ENCODE peak calls at places on chromosomes 6 and 20, in five cellular contexts. M is K562, B is GM12878, C is H1, K is HepG2. S is an unnamed sample.

GRCh38 chr6:144179817-144180216 is 29.5 kb downstream of the STX11 start:
- DNase-seq in M (no peak), B (no peak), C (no peak), K (no peak), S (no peak)

GRCh38 chr6:24666097-24666615 is 543 bp downstream of the TDP2 start:
- DNase-seq in M (peak; percentile 49), B (no peak), C (no peak), K (no peak), S (no peak)

GRCh38 chr6:71482742-71483141 is 194.1 kb downstream of the OGFRL1 start:
- DNase-seq in M (no peak), B (no peak), C (no peak), K (no peak), S (no peak)

GRCh38 chr6:27280540-27281000 is 31.5 kb downstream of the POM121L2 start:
- DNase-seq in M (peak; percentile 60), B (no peak), C (no peak), K (peak; percentile 10), S (peak; percentile 65)

GRCh38 chr20:25274891-25275812 is 27.3 kb downstream of the PYGB start:
- DNase-seq in M (no peak), B (no peak), C (peak; percentile 43), K (no peak), S (no peak)

GRCh38 chr6:30619561-30619960 is 1.9 kb downstream of the MRPS18B start:
- DNase-seq in M (no peak), B (no peak), C (no peak), K (no peak), S (no peak)

GRCh38 chr6:167548451-167548850 is 223.6 kb downstream of the TTLL2 start:
- DNase-seq in M (no peak), B (no peak), C (no peak), K (no peak), S (no peak)

GRCh38 chr6:27273783-27274182 is 26.3 kb downstream of the PRSS16 start:
- DNase-seq in M (peak; percentile 26), B (no peak), C (no peak), K (no peak), S (no peak)

GRCh38 chr6:125924169-125924568 is 32.4 kb upstream of the HINT3 start:
- DNase-seq in M (peak; percentile 62), B (no peak), C (no peak), K (no peak), S (no peak)

GRCh38 chr6:38287487-38287886 is 352.2 kb downstream of the BTBD9 start:
- DNase-seq in M (no peak), B (no peak), C (no peak), K (no peak), S (no peak)

GRCh38 chr6:18674346-18674745 is 287.2 kb downstream of the RNF144B start:
- DNase-seq in M (no peak), B (no peak), C (no peak), K (no peak), S (no peak)

GRCh38 chr20:49526568-49526967 is 41.4 kb downstream of the PTGIS start:
- DNase-seq in M (no peak), B (no peak), C (no peak), K (no peak), S (no peak)

GRCh38 chr20:24862606-24863005 is 86.5 kb upstream of the CST7 start:
- DNase-seq in M (no peak), B (no peak), C (no peak), K (no peak), S (no peak)

GRCh38 chr20:45918182-45918737 is 6.3 kb upstream of the PLTP start:
- DNase-seq in M (no peak), B (no peak), C (no peak), K (no peak), S (no peak)

GRCh38 chr6:40999498-41000070 is 39.4 kb downstream of the UNC5CL start:
- DNase-seq in M (peak; percentile 81), B (peak; percentile 1), C (peak; percentile 59), K (peak; percentile 80), S (peak; percentile 84)

GRCh38 chr6:135830452-135830851 is 21.0 kb upstream of the PDE7B start:
- DNase-seq in M (no peak), B (no peak), C (no peak), K (no peak), S (no peak)

GRCh38 chr6:3324262-3324942 is 65.7 kb downstream of the PSMG4 start:
- DNase-seq in M (peak; percentile 92), B (peak; percentile 48), C (no peak), K (peak; percentile 17), S (no peak)

GRCh38 chr6:20875369-20875963 is 341.2 kb downstream of the CDKAL1 start:
- DNase-seq in M (no peak), B (no peak), C (no peak), K (peak; percentile 29), S (no peak)

GRCh38 chr6:50958148-50958547 is 139.5 kb downstream of the TFAP2B start:
- DNase-seq in M (no peak), B (no peak), C (no peak), K (no peak), S (no peak)

GRCh38 chr6:139514819-139515218 is 140.4 kb upstream of the CITED2 start:
- DNase-seq in M (no peak), B (no peak), C (no peak), K (no peak), S (no peak)

GRCh38 chr6:30682181-30683117 is 4.0 kb downstream of the PPP1R18 start:
- DNase-seq in M (peak; percentile 92), B (peak; percentile 70), C (no peak), K (peak; percentile 50), S (peak; percentile 50)

GRCh38 chr20:44502968-44503367 is 18.9 kb downstream of the SERINC3 start:
- DNase-seq in M (no peak), B (no peak), C (no peak), K (no peak), S (no peak)

GRCh38 chr6:82408952-82409421 is 45.4 kb downstream of the TPBG start:
- DNase-seq in M (no peak), B (no peak), C (no peak), K (no peak), S (no peak)

GRCh38 chr6:4606681-4607025 is 169.6 kb upstream of the CDYL start:
- DNase-seq in M (no peak), B (no peak), C (no peak), K (no peak), S (no peak)
- TF ChIP-seq CREB1 in M (no peak), B (no peak), C (no peak), K (no peak), S (no peak)

GRCh38 chr6:36028887-36029324 is 1.3 kb downstream of the MAPK14 start:
- DNase-seq in M (peak; percentile 52), B (no peak), C (no peak), K (peak; percentile 52), S (peak; percentile 54)
- H3K4me1 ChIP-seq in M (peaks cover 31% of the 10 kb centered on the region), B (no peaks in the 10 kb centered on the region), C (peaks cover 8% of the 10 kb centered on the region), K (peaks cover 57% of the 10 kb centered on the region), S (peaks cover 31% of the 10 kb centered on the region)

GRCh38 chr6:121333196-121333595 is 1.1 kb downstream of the TBC1D32 start:
- DNase-seq in M (peak; percentile 10), B (no peak), C (no peak), K (no peak), S (no peak)
- H3K4me3 ChIP-seq in M (peak overlapping the region; percentile 60), B (peak overlapping the region; percentile 53), C (no peak overlapping the region), K (no peak overlapping the region), S (no peak overlapping the region)

GRCh38 chr20:64040231-64041039 is 4.5 kb downstream of the C20orf204 start:
- DNase-seq in M (no peak), B (no peak), C (no peak), K (no peak), S (no peak)

GRCh38 chr20:64038579-64039292 is 2.8 kb downstream of the C20orf204 start:
- DNase-seq in M (peak; percentile 87), B (no peak), C (peak; percentile 92), K (no peak), S (peak; percentile 88)

GRCh38 chr20:64039293-64040160 is 3.5 kb downstream of the C20orf204 start:
- DNase-seq in M (no peak), B (no peak), C (no peak), K (no peak), S (peak; percentile 49)

GRCh38 chr20:64041781-64042771 is 6.1 kb downstream of the C20orf204 start:
- DNase-seq in M (peak; percentile 72), B (no peak), C (no peak), K (no peak), S (peak; percentile 57)

GRCh38 chr20:64041040-64041780 is 5.2 kb downstream of the C20orf204 start:
- DNase-seq in M (no peak), B (no peak), C (no peak), K (peak; percentile 67), S (peak; percentile 30)
- TF ChIP-seq CREB1 in M (no peak), B (no peak), C (no peak), K (no peak), S (no peak)